ENCODE peak calls at places on chromosome 10, in four cellular contexts. U is posterior cingulate gyrus; L is fibroblast of the aortic adventitia; Y is stimulated activated naive B cell treated with anti-CD40 and anti-IgM and Interleukin-4, amounts not matched to agents 10 μg/mL and 1 μg/mL and 100 μg/mL, for 72 hours. S is an unnamed sample.

GRCh38 chr10:63713191-63714144 is 192.3 kb downstream of the REEP3 start:
- DNase-seq in U (peak; percentile 39), L (peak; percentile 82), Y (no peak), S (no peak)

GRCh38 chr10:58653139-58653538 is 140.5 kb downstream of the BICC1 start:
- DNase-seq in U (no peak), L (peak; percentile 85), Y (no peak), S (no peak)

GRCh38 chr10:13099144-13099665 is 758 bp upstream of the OPTN start:
- DNase-seq in U (peak; percentile 61), L (peak; percentile 65), Y (peak; percentile 30), S (peak; percentile 60)

GRCh38 chr10:72186633-72187330 is 29.0 kb upstream of the ANAPC16 start:
- DNase-seq in U (no peak), L (peak; percentile 84), Y (no peak), S (no peak)

GRCh38 chr10:84291389-84291788 is 37.0 kb upstream of the CCSER2 start:
- DNase-seq in U (no peak), L (peak; percentile 69), Y (no peak), S (no peak)

GRCh38 chr10:35379226-35380137 is 43.2 kb downstream of the CCNY start:
- DNase-seq in U (no peak), L (peak; percentile 87), Y (peak; percentile 48), S (peak; percentile 69)

GRCh38 chr10:91220954-91221696 is 662 bp downstream of the PCGF5 start:
- DNase-seq in U (no peak), L (peak; percentile 36), Y (no peak), S (no peak)

GRCh38 chr10:77392236-77392721 is 245.3 kb downstream of the KCNMA1 start:
- DNase-seq in U (no peak), L (peak; percentile 61), Y (no peak), S (no peak)

GRCh38 chr10:29120216-29120615 is 168.7 kb upstream of the LYZL1 start:
- DNase-seq in U (no peak), L (peak; percentile 54), Y (no peak), S (no peak)

GRCh38 chr10:132722980-132723970 is 62.7 kb downstream of the NKX6-2 start:
- DNase-seq in U (no peak), L (no peak), Y (no peak), S (no peak)

GRCh38 chr10:69645296-69645665 is 15.2 kb downstream of the FAM241B start:
- DNase-seq in U (peak; percentile 75), L (no peak), Y (no peak), S (no peak)

GRCh38 chr10:91551856-91552255 is 81.0 kb downstream of the PPP1R3C start:
- DNase-seq in U (peak; percentile 39), L (peak; percentile 80), Y (no peak), S (no peak)

GRCh38 chr10:60003709-60004191 is 97.4 kb upstream of the CCDC6 start:
- DNase-seq in U (no peak), L (no peak), Y (no peak), S (no peak)

GRCh38 chr10:133421336-133422222 is 2.8 kb downstream of the SPRN start:
- DNase-seq in U (no peak), L (no peak), Y (peak; percentile 0), S (no peak)

GRCh38 chr10:77939561-77940001 is 13.0 kb upstream of the DLG5 start:
- DNase-seq in U (peak; percentile 16), L (peak; percentile 94), Y (no peak), S (no peak)

GRCh38 chr10:91643700-91644099 is 10.8 kb upstream of the PPP1R3C start:
- DNase-seq in U (no peak), L (no peak), Y (no peak), S (no peak)

GRCh38 chr10:10780746-10781145 is 236.9 kb upstream of the CELF2 start:
- DNase-seq in U (no peak), L (peak; percentile 20), Y (no peak), S (no peak)

GRCh38 chr10:116880716-116881440 is 31.6 kb downstream of the ENO4 start:
- DNase-seq in U (no peak), L (no peak), Y (no peak), S (no peak)

GRCh38 chr10:122911889-122912484 is 1.6 kb downstream of the FAM24A start:
- DNase-seq in U (no peak), L (peak; percentile 53), Y (peak; percentile 4), S (no peak)

GRCh38 chr10:60853107-60853506 is 74.8 kb downstream of the CDK1 start:
- DNase-seq in U (no peak), L (no peak), Y (no peak), S (no peak)

GRCh38 chr10:7953447-7953846 is 101.0 kb upstream of the GATA3 start:
- DNase-seq in U (no peak), L (no peak), Y (no peak), S (no peak)

GRCh38 chr10:71255817-71256660 is 43.7 kb downstream of the UNC5B start:
- DNase-seq in U (no peak), L (peak; percentile 96), Y (no peak), S (no peak)

GRCh38 chr10:97463363-97464132 is 17.6 kb downstream of the ZDHHC16 start:
- DNase-seq in U (no peak), L (peak; percentile 72), Y (no peak), S (no peak)

GRCh38 chr10:132107947-132108877 is 42.5 kb downstream of the JAKMIP3 start:
- DNase-seq in U (no peak), L (no peak), Y (no peak), S (no peak)

GRCh38 chr10:4270116-4270515 is 485.1 kb upstream of the KLF6 start:
- DNase-seq in U (no peak), L (peak; percentile 85), Y (no peak), S (no peak)

S was measured in GM06990.